ENCODE peak calls at places on chromosomes 13 and 19, in seven cellular contexts. U is adrenal gland, Z is neural progenitor cell, K is choroid plexus epithelial cell, L is right lobe of liver, W is cardiac muscle cell, H is AG04449. O is an unnamed sample.

GRCh38 chr19:2291185-2291751 is 9.3 kb upstream of the PEAK3 start:
- DNase-seq in Z (peak), H (no peak), U (no peak), L (no peak), K (no peak), W (peak), O (no peak)

GRCh38 chr19:13764821-13765394 is 586 bp downstream of the MRI1 start:
- DNase-seq in Z (peak), K (peak), U (no peak), W (peak), L (no peak), H (no peak), O (no peak)

GRCh38 chr19:3612330-3612729 is 5.7 kb upstream of the TBXA2R start:
- DNase-seq in U (no peak), K (no peak), W (no peak), H (no peak), Z (no peak), L (peak), O (peak)

GRCh38 chr13:95643814-95644598 is 500 bp downstream of the DZIP1 start:
- DNase-seq in Z (peak), U (no peak), L (no peak), W (peak), K (peak), H (no peak), O (peak)

GRCh38 chr13:46389985-46390384 is 2.9 kb upstream of the RUBCNL start:
- DNase-seq in H (no peak), W (no peak), L (no peak), Z (peak), U (peak), K (no peak), O (no peak)

GRCh38 chr13:46176756-46177155 is 5.2 kb downstream of the LCP1 start:
- DNase-seq in K (no peak), L (no peak), Z (no peak), U (no peak), W (no peak), H (no peak), O (no peak)

GRCh38 chr19:6800991-6801396 is 28.5 kb downstream of the VAV1 start:
- DNase-seq in K (peak), L (no peak), W (no peak), Z (no peak), U (no peak), H (peak), O (no peak)

GRCh38 chr13:48655291-48655690 is 1.6 kb downstream of the CYSLTR2 start:
- DNase-seq in Z (no peak), L (no peak), U (no peak), W (no peak), H (no peak), K (no peak), O (no peak)

GRCh38 chr13:23583491-23583890 is 13.3 kb downstream of the TNFRSF19 start:
- DNase-seq in H (no peak), L (no peak), W (no peak), K (no peak), U (no peak), Z (no peak), O (no peak)

GRCh38 chr13:51687928-51688714 is 103.9 kb downstream of the WDFY2 start:
- DNase-seq in L (no peak), Z (peak), W (no peak), H (no peak), U (no peak), K (no peak), O (no peak)

GRCh38 chr19:1987197-1988187 is 28.0 kb downstream of the BTBD2 start:
- DNase-seq in H (no peak), Z (no peak), L (peak), K (peak), U (no peak), W (no peak), O (peak)

GRCh38 chr19:3977242-3978143 is 6.6 kb upstream of the DAPK3 start:
- DNase-seq in L (peak), Z (no peak), K (no peak), U (no peak), H (no peak), W (no peak), O (no peak)

GRCh38 chr13:38417727-38418126 is 68.1 kb downstream of the UFM1 start:
- DNase-seq in U (no peak), L (no peak), H (no peak), W (no peak), Z (peak), K (peak), O (no peak)

GRCh38 chr13:99386911-99387788 is 80.0 kb upstream of the GPR183 start:
- DNase-seq in L (no peak), Z (peak), U (peak), H (no peak), K (peak), W (peak), O (no peak)

GRCh38 chr19:48059331-48059730 is 15.5 kb upstream of the CABP5 start:
- DNase-seq in H (no peak), Z (no peak), K (no peak), L (no peak), U (no peak), W (no peak), O (peak)

GRCh38 chr19:48060381-48060780 is 16.5 kb upstream of the CABP5 start:
- DNase-seq in W (no peak), H (no peak), U (no peak), Z (no peak), K (no peak), L (no peak), O (no peak)

GRCh38 chr19:48064509-48064908 is 20.6 kb upstream of the CABP5 start:
- DNase-seq in W (no peak), K (peak), U (no peak), H (no peak), L (no peak), Z (no peak), O (no peak)

GRCh38 chr19:48061401-48062344 is 17.8 kb upstream of the CABP5 start:
- DNase-seq in H (no peak), K (no peak), Z (no peak), L (no peak), W (no peak), U (no peak), O (peak)
- TF ChIP-seq CTCF in H (no peak), K (no peak), Z (no peak), L (no peak), W (no peak), U (no peak), O (no peak)

DNA sequence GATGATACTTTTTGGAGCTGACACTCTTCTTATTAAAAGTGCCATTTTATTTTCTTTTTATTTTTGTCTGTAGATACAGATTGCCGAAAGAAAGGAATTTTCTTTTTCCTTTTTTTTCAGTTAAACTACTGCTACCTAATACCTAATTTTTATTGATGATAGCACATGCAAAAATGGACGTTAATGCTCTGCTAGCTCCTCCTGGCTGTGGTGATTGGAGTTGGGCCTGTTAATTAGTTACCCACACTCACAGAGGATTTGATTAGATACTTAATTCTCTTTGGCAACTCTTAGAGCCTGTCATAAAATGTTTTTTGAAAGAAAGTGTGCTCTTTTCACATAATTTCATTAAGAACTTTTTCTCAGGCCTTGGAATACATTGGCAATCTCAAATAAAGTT is 366.8 kb downstream of the DCT start:
- DNase-seq in W (no peak), Z (no peak), U (no peak), L (no peak), H (no peak), K (no peak), O (no peak)
- TF ChIP-seq CTCF in W (no peak), Z (peak), U (no peak), L (no peak), H (no peak), K (peak), O (peak)

GRCh38 chr13:56351041-56351440 is 789.7 kb upstream of the PRR20A start:
- DNase-seq in L (no peak), W (peak), H (no peak), K (no peak), Z (peak), U (no peak), O (no peak)
- TF ChIP-seq CTCF in L (no peak), W (no peak), H (no peak), K (no peak), Z (peak), U (no peak), O (no peak)

GRCh38 chr19:850979-851335 is 1.1 kb upstream of the ELANE start:
- DNase-seq in L (no peak), Z (no peak), U (no peak), K (no peak), W (no peak), H (no peak), O (no peak)
- TF ChIP-seq CTCF in L (no peak), Z (no peak), U (no peak), K (no peak), W (no peak), H (no peak), O (no peak)

DNA sequence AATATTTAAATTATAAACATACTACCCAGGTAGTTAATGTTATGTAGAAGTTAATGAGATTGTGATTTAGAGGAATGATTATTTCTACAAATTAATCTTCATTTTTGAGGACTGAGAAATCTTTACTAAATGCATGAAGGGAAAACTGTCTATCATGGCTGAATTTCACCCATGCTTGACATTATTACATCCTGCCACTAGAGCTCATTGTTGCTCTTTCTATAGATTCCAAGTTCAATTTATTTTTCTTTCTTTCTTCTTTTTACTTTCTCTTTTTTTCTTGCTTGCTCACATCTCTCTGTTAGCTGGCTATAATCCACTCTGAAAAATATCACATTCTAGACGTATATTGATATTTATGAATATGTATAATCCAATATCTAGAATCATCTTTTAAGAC is 505.0 kb upstream of the KLHL1 start:
- DNase-seq in W (peak), U (no peak), L (no peak), Z (no peak), H (no peak), K (peak), O (no peak)
- TF ChIP-seq CTCF in W (no peak), U (no peak), L (no peak), Z (peak), H (no peak), K (peak), O (peak)

GRCh38 chr19:39211731-39212376 is 7.8 kb upstream of the SYCN start:
- DNase-seq in W (no peak), H (no peak), U (no peak), L (no peak), Z (no peak), K (no peak), O (no peak)

GRCh38 chr19:39209196-39209595 is 5.1 kb upstream of the SYCN start:
- DNase-seq in H (no peak), K (no peak), U (no peak), Z (no peak), W (no peak), L (no peak), O (no peak)

GRCh38 chr19:39208175-39208795 is 4.2 kb upstream of the SYCN start:
- DNase-seq in Z (no peak), K (no peak), W (no peak), H (no peak), U (no peak), L (no peak), O (no peak)

GRCh38 chr19:39217094-39217493 is 13.0 kb upstream of the SYCN start:
- DNase-seq in K (no peak), W (no peak), L (no peak), U (no peak), Z (no peak), H (no peak), O (no peak)

GRCh38 chr19:39212377-39212742 is 8.3 kb upstream of the SYCN start:
- DNase-seq in K (peak), H (no peak), U (no peak), W (no peak), Z (peak), L (no peak), O (no peak)
- TF ChIP-seq CTCF in K (peak), H (peak), U (peak), W (peak), Z (peak), L (peak), O (peak)

GRCh38 chr19:51511353-51511752 is 9.8 kb upstream of the SIGLEC12 start:
- DNase-seq in K (peak), U (no peak), L (no peak), H (no peak), Z (peak), W (no peak), O (no peak)
- TF ChIP-seq CTCF in K (peak), U (no peak), L (no peak), H (peak), Z (peak), W (peak), O (peak)

GRCh38 chr13:59178344-59178743 is 985.4 kb downstream of the DIAPH3 start:
- DNase-seq in U (no peak), L (no peak), Z (peak), K (peak), W (peak), H (no peak), O (no peak)
- TF ChIP-seq CTCF in U (no peak), L (no peak), Z (peak), K (peak), W (peak), H (peak), O (peak)